ENCODE peak calls at places on chromosome 4, in eight cellular contexts. F, P, L, T, S, E, C and A are unnamed samples.

GRCh38 chr4:169957785-169958184 is 68.4 kb downstream of the MFAP3L start:
- DNase-seq in F (no peak), P (no peak), L (no peak), T (no peak), S (no peak), E (no peak), C (no peak), A (no peak)

GRCh38 chr4:158046345-158046744 is 126.5 kb downstream of the GASK1B start:
- DNase-seq in F (no peak), P (peak; percentile 39), L (no peak), T (no peak), S (no peak), E (no peak), C (peak; percentile 21), A (no peak)

GRCh38 chr4:56762484-56763250 is 58.8 kb downstream of the SPINK2 start:
- DNase-seq in F (no peak), P (no peak), L (no peak), T (no peak), S (no peak), E (no peak), C (no peak), A (no peak)

GRCh38 chr4:184815046-184815877 is 10.5 kb downstream of the ACSL1 start:
- DNase-seq in F (peak; percentile 77), P (peak; percentile 81), L (peak; percentile 83), T (peak; percentile 77), S (peak; percentile 86), E (peak; percentile 3), C (peak; percentile 87), A (no peak)

GRCh38 chr4:129239088-129239487 is 143.1 kb downstream of the C4orf33 start:
- DNase-seq in F (no peak), P (no peak), L (peak; percentile 27), T (no peak), S (peak; percentile 3), E (no peak), C (peak; percentile 60), A (no peak)

GRCh38 chr4:62260256-62260655 is 1060.1 kb downstream of the ADGRL3 start:
- DNase-seq in F (no peak), P (no peak), L (no peak), T (no peak), S (peak; percentile 19), E (no peak), C (no peak), A (no peak)

GRCh38 chr4:59180969-59181368 is 2019.2 kb upstream of the ADGRL3 start:
- DNase-seq in F (no peak), P (no peak), L (no peak), T (no peak), S (no peak), E (no peak), C (no peak), A (no peak)

GRCh38 chr4:99317354-99317753 is 3.8 kb downstream of the ADH1B start:
- DNase-seq in F (no peak), P (no peak), L (no peak), T (no peak), S (no peak), E (no peak), C (no peak), A (no peak)

GRCh38 chr4:184688447-184688846 is 38.9 kb downstream of the PRIMPOL start:
- DNase-seq in F (peak; percentile 83), P (peak; percentile 94), L (no peak), T (no peak), S (peak; percentile 83), E (no peak), C (peak; percentile 84), A (peak; percentile 82)

GRCh38 chr4:577499-578450 is 1.7 kb upstream of the TMEM271 start:
- DNase-seq in F (peak; percentile 5), P (peak; percentile 36), L (no peak), T (no peak), S (no peak), E (no peak), C (peak; percentile 42), A (no peak)

GRCh38 chr4:102574317-102574716 is 73.2 kb downstream of the NFKB1 start:
- DNase-seq in F (no peak), P (no peak), L (no peak), T (no peak), S (peak; percentile 64), E (no peak), C (peak; percentile 84), A (no peak)

GRCh38 chr4:87103691-87104187 is 116.7 kb downstream of the KLHL8 start:
- DNase-seq in F (no peak), P (peak; percentile 85), L (no peak), T (no peak), S (peak; percentile 91), E (no peak), C (peak; percentile 83), A (peak; percentile 68)

GRCh38 chr4:1194028-1194900 is 21.9 kb upstream of the SPON2 start:
- DNase-seq in F (no peak), P (no peak), L (peak; percentile 68), T (peak; percentile 83), S (peak; percentile 50), E (no peak), C (peak; percentile 79), A (no peak)

GRCh38 chr4:163251204-163251603 is 81.2 kb downstream of the NPY1R start:
- DNase-seq in F (no peak), P (no peak), L (no peak), T (no peak), S (no peak), E (no peak), C (peak; percentile 2), A (no peak)

GRCh38 chr4:86963697-86964096 is 28.9 kb downstream of the AFF1 start:
- DNase-seq in F (peak; percentile 85), P (peak; percentile 44), L (no peak), T (no peak), S (no peak), E (no peak), C (no peak), A (no peak)

GRCh38 chr4:98484031-98484430 is 174.4 kb downstream of the TSPAN5 start:
- DNase-seq in F (no peak), P (peak; percentile 76), L (no peak), T (no peak), S (peak; percentile 26), E (no peak), C (no peak), A (no peak)

GRCh38 chr4:76867377-76867776 is 30.6 kb downstream of the SOWAHB start:
- DNase-seq in F (no peak), P (no peak), L (no peak), T (no peak), S (no peak), E (no peak), C (no peak), A (no peak)
- H3K4me3 ChIP-seq in F (no peak overlapping the region), P (no peak overlapping the region), L (no peak overlapping the region), T (no peak overlapping the region), S (no peak overlapping the region), E (no peak overlapping the region), C (no peak overlapping the region), A (no peak overlapping the region)

GRCh38 chr4:188374870-188375269 is 235.6 kb downstream of the TRIML1 start:
- DNase-seq in F (no peak), P (no peak), L (no peak), T (no peak), S (no peak), E (no peak), C (no peak), A (no peak)

GRCh38 chr4:188370781-188371180 is 231.5 kb downstream of the TRIML1 start:
- DNase-seq in F (no peak), P (no peak), L (no peak), T (no peak), S (no peak), E (no peak), C (no peak), A (no peak)

GRCh38 chr4:188372051-188372450 is 232.8 kb downstream of the TRIML1 start:
- DNase-seq in F (no peak), P (no peak), L (no peak), T (no peak), S (no peak), E (no peak), C (no peak), A (peak; percentile 2)

DNA sequence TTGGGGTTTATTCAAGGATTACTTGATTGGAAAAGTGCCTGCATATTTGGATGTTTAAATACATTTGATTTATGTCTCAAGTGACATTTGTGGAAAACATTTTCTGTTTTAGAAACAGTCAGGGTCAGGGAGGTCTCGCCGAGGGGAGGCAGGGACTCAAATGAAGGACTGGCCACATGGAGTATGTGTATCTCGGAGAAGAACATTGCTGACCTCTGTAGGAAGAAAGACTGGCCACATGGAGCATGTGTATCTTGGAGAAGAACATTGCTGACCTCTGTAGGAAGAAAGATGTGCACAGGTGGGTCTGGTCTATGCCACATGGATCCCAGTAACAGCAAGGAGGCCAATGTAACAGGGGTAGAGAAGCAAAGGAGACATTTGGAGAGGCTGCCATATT is 233.6 kb downstream of the TRIML1 start:
- DNase-seq in F (no peak), P (no peak), L (peak; percentile 23), T (no peak), S (peak; percentile 4), E (no peak), C (no peak), A (no peak)
- TF ChIP-seq CTCF in F (peak; percentile 4), P (no peak), L (no peak), T (peak; percentile 21), S (no peak), E (no peak), C (no peak), A (no peak)

DNA sequence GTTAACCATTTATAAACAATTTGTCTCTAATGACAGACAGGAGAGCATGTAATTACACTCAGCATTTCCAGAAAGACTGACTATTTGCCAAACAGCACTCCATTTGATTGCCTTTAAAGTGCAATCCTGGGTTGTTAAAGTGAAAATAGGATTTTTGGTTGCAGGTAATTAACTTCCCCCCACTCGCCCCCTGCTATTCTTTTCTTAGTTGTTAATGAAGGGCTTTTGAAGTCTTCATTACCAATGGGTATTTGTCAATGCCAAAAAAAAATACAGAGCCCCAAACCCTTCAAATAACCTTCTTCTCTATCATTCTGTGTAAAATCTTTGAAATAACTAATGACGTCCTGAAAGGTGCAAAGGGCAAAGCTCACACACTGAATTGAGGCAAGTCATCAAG is 825.6 kb downstream of the STPG2 start:
- DNase-seq in F (no peak), P (no peak), L (no peak), T (no peak), S (no peak), E (no peak), C (no peak), A (no peak)
- H3K4me3 ChIP-seq in F (no peak overlapping the region), P (no peak overlapping the region), L (no peak overlapping the region), T (no peak overlapping the region), S (no peak overlapping the region), E (no peak overlapping the region), C (no peak overlapping the region), A (no peak overlapping the region)

DNA sequence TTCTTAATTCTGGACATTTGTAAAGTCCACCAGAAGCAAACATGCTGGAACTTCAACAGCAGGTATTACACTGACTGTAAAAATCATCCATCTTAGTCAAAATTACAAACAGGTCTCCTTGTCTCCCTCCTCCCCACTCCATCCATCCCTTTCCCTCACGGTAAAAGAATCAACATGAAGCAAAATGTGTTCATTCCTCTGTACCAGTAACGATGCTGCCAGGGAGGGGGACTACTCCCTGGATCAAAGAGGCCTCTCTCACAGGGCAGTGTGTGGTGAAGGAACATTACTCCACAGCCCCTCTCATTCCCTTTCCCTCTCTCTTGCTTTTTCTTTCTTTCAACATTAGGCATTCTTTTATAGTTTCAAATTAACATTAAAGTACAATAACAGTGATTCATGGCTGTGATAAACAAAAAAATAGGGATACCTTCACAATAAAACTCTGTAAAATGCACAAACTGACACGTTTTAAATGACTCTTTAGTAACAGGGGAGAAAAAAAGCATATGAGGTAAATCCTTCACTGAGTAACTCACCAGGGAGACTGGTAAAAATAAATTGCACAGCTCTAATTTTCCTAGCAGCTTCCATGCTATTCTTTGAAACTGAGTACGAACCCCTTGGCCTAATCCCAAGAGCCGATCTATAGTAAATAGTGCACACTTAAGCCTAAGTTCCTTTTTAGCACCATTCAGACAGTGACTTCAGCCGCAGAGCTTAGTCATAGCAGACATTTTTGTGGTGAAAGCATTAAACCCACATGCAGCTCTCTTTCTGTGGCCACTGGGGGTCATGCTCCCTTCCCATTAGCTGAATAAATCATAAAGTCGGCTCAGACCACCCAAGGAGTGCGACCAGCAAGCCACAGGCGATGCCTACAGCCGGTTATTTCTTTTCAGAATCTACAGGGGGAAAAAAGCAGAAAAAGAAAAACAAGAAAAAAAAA is 215.6 kb upstream of the GYPA start:
- DNase-seq in F (peak; percentile 97), P (peak; percentile 99), L (peak; percentile 27), T (no peak), S (peak; percentile 93), E (no peak), C (peak; percentile 96), A (peak; percentile 99)
- TF ChIP-seq CTCF in F (no peak), P (no peak), L (no peak), T (no peak), S (peak; percentile 38), E (no peak), C (peak; percentile 35), A (no peak)